ENCODE peak calls at places on chromosomes 1 and 21, in four cellular contexts. Q, F, X and Y are unnamed samples.

GRCh38 chr21:25563399-25564116 is 43.7 kb downstream of the MRPL39 start:
- DNase-seq in Q (no peak), F (no peak), X (no peak), Y (no peak)

GRCh38 chr1:53321776-53322602 is 5.9 kb downstream of the LRP8 start:
- DNase-seq in Q (no peak), F (peak), X (no peak), Y (no peak)

GRCh38 chr1:39268112-39268581 is 63.7 kb downstream of the MACF1 start:
- DNase-seq in Q (peak), F (no peak), X (peak), Y (no peak)

GRCh38 chr1:186953876-186954275 is 125.1 kb downstream of the PLA2G4A start:
- DNase-seq in Q (no peak), F (no peak), X (no peak), Y (no peak)

GRCh38 chr1:173405758-173406344 is 71.3 kb upstream of the PRDX6 start:
- DNase-seq in Q (no peak), F (no peak), X (no peak), Y (no peak)

GRCh38 chr1:85201340-85202091 is 700 bp upstream of the SYDE2 start:
- DNase-seq in Q (peak), F (peak), X (peak), Y (peak)

GRCh38 chr1:117003253-117003875 is 1.8 kb downstream of the CD101 start:
- DNase-seq in Q (no peak), F (no peak), X (no peak), Y (no peak)

GRCh38 chr1:94543003-94543402 is 1.4 kb upstream of the F3 start:
- DNase-seq in Q (no peak), F (no peak), X (no peak), Y (no peak)

GRCh38 chr1:200258447-200259375 is 151.1 kb downstream of the ZNF281 start:
- DNase-seq in Q (no peak), F (no peak), X (no peak), Y (no peak)

GRCh38 chr1:180482425-180483275 is 19.7 kb downstream of the ACBD6 start:
- DNase-seq in Q (no peak), F (no peak), X (no peak), Y (no peak)

GRCh38 chr21:10430007-10430406 is 91.4 kb upstream of the TPTE start:
- DNase-seq in Q (no peak), F (no peak), X (no peak), Y (no peak)

GRCh38 chr1:107430540-107431228 is 289.8 kb downstream of the NTNG1 start:
- DNase-seq in Q (peak), F (no peak), X (peak), Y (no peak)

GRCh38 chr1:115492880-115493279 is 148.9 kb upstream of the VANGL1 start:
- DNase-seq in Q (no peak), F (no peak), X (no peak), Y (no peak)

GRCh38 chr1:176102700-176103244 is 104.3 kb downstream of the COP1 start:
- DNase-seq in Q (no peak), F (no peak), X (no peak), Y (no peak)

GRCh38 chr1:205395616-205396015 is 26.2 kb downstream of the LEMD1 start:
- DNase-seq in Q (no peak), F (no peak), X (no peak), Y (no peak)

GRCh38 chr21:45642122-45642813 is 1.3 kb upstream of the PCBP3 start:
- DNase-seq in Q (no peak), F (no peak), X (no peak), Y (no peak)

GRCh38 chr1:196136396-196136795 is 471.8 kb downstream of the KCNT2 start:
- DNase-seq in Q (no peak), F (no peak), X (no peak), Y (no peak)

GRCh38 chr1:67897270-67897949 is 64.1 kb upstream of the GNG12 start:
- DNase-seq in Q (no peak), F (no peak), X (no peak), Y (no peak)

GRCh38 chr1:228185641-228185965 is 20.0 kb downstream of the IBA57 start:
- DNase-seq in Q (no peak), F (no peak), X (no peak), Y (no peak)

GRCh38 chr1:29122987-29123870 is 474 bp downstream of the TMEM200B start:
- DNase-seq in Q (peak), F (no peak), X (no peak), Y (no peak)

GRCh38 chr1:157371211-157371610 is 181.1 kb downstream of the FCRL5 start:
- DNase-seq in Q (no peak), F (no peak), X (no peak), Y (no peak)

GRCh38 chr1:46523556-46524443 is 27.6 kb downstream of the KNCN start:
- DNase-seq in Q (no peak), F (peak), X (no peak), Y (no peak)

GRCh38 chr1:240104662-240105061 is 13.0 kb downstream of the FMN2 start:
- DNase-seq in Q (no peak), F (no peak), X (no peak), Y (no peak)

GRCh38 chr1:95311762-95312161 is 77.8 kb downstream of the RWDD3 start:
- DNase-seq in Q (no peak), F (no peak), X (no peak), Y (no peak)

GRCh38 chr1:31027693-31028526 is 37.6 kb downstream of the PUM1 start:
- DNase-seq in Q (no peak), F (no peak), X (no peak), Y (no peak)

GRCh38 chr1:224203243-224204016 is 20.4 kb downstream of the DEGS1 start:
- DNase-seq in Q (peak), F (peak), X (peak), Y (peak)

GRCh38 chr1:33468972-33469371 is 3.5 kb upstream of the ZSCAN20 start:
- DNase-seq in Q (no peak), F (no peak), X (no peak), Y (no peak)

GRCh38 chr1:182084487-182085316 is 23.2 kb upstream of the ZNF648 start:
- DNase-seq in Q (peak), F (peak), X (peak), Y (peak)

GRCh38 chr1:111450185-111450584 is 921 bp downstream of the ATP5PB start:
- DNase-seq in Q (no peak), F (no peak), X (no peak), Y (no peak)
- H3K4me3 ChIP-seq in Q (no peak), F (peak), X (peak), Y (peak)

DNA sequence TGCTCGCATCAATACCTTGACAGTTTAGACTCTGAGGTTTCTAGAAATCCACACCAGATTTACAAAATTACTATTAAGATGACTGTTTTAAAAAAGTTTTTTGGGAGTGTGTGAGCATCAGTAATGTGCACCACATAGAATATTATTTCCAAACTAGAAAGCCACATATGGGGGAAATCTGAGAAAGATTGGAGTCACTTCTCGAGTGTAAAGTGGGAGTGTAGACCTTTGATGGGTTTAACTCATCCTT is 757 bp downstream of the RIMKLA start:
- DNase-seq in Q (no peak), F (no peak), X (no peak), Y (no peak)
- H3K4me3 ChIP-seq in Q (no peak), F (peak), X (peak), Y (no peak)

DNA sequence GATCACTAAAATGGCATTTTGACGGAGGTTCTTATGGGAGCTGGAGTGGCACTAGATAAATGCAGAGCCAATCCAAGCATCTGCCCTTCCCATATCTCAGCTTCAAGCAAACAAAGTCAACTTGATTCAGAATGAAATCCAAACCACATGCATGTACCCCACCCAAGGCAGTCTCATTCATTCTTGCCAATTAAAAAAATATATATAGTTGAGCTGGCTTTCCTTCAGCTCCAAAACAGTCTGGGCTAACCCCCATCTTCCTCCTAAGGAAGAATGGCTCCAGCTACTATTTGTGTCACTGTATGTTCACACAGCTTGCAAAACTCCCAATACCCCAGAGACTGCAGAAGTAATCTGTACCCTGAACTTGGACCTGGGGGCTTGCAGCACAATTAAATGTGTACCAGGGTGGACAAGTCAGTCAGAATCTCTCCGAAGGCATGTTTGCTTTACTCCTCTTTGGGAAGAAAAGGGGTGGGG is 35.5 kb downstream of the GPR3 start:
- DNase-seq in Q (no peak), F (no peak), X (no peak), Y (no peak)
- H3K4me3 ChIP-seq in Q (no peak), F (no peak), X (peak), Y (no peak)

GRCh38 chr1:201463071-201463552 is 5.9 kb downstream of the PHLDA3 start:
- DNase-seq in Q (no peak), F (peak), X (no peak), Y (no peak)

GRCh38 chr1:201461783-201462441 is 7.1 kb downstream of the PHLDA3 start:
- DNase-seq in Q (no peak), F (peak), X (peak), Y (peak)

GRCh38 chr1:201459775-201460174 is 9.2 kb downstream of the PHLDA3 start:
- DNase-seq in Q (no peak), F (no peak), X (no peak), Y (no peak)

GRCh38 chr1:201460783-201461182 is 8.2 kb downstream of the PHLDA3 start:
- DNase-seq in Q (no peak), F (no peak), X (no peak), Y (no peak)

DNA sequence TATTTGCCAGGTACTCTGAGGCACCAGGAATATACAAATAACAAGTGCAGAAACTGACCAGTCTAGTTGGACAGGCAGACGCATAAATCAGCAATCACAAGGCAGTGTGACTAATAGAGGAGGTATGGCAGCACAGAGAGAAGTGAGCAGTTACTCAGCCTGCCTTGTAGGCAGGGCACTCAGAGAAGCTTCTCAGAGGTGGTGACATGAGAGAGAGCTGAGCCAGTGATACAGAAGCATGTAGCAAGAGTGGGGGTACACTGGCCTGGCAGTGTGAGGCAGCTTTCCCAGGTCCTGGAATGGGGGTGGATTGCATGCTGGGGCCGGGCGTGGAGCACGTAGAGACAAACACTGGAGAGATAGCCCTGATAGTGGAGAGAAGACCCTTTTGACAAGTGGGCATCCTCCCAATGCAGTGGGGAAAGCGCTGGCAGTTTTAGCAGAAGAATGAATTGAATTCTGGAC is 7.8 kb downstream of the PHLDA3 start:
- DNase-seq in Q (peak), F (no peak), X (peak), Y (no peak)
- H3K4me3 ChIP-seq in Q (no peak), F (no peak), X (peak), Y (peak)

GRCh38 chr1:51296379-51297357 is 33.7 kb downstream of the TTC39A start:
- DNase-seq in Q (peak), F (peak), X (peak), Y (peak)
- H3K4me3 ChIP-seq in Q (no peak), F (peak), X (peak), Y (peak)

DNA sequence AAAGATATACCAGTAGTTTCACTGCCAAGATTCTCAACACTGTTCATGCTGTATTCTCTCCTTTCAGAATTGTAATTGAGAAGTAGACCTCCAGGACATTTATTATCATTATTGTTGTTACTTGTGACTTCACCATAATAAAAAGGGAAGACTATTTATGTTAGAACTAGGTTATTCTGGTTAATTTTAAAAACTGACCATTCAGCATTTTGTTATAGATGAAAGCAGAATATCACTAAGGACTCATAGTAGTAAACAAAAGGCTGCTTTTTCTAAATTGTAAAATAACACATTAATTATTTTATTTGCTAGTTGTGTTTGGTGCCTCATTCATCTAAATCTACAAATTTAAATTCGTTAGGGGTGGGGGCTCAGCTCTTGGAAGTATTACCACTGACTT is 210.4 kb downstream of the PATJ start:
- DNase-seq in Q (no peak), F (no peak), X (no peak), Y (no peak)
- H3K4me3 ChIP-seq in Q (no peak), F (no peak), X (no peak), Y (no peak)

GRCh38 chr1:220895412-220895946 is 16.2 kb downstream of the HLX start:
- DNase-seq in Q (no peak), F (no peak), X (no peak), Y (no peak)

GRCh38 chr1:220893701-220894024 is 14.4 kb downstream of the HLX start:
- DNase-seq in Q (no peak), F (no peak), X (no peak), Y (no peak)

GRCh38 chr1:220892997-220893700 is 13.9 kb downstream of the HLX start:
- DNase-seq in Q (no peak), F (no peak), X (no peak), Y (no peak)

GRCh38 chr1:220894924-220895256 is 15.6 kb downstream of the HLX start:
- DNase-seq in Q (no peak), F (no peak), X (no peak), Y (no peak)

DNA sequence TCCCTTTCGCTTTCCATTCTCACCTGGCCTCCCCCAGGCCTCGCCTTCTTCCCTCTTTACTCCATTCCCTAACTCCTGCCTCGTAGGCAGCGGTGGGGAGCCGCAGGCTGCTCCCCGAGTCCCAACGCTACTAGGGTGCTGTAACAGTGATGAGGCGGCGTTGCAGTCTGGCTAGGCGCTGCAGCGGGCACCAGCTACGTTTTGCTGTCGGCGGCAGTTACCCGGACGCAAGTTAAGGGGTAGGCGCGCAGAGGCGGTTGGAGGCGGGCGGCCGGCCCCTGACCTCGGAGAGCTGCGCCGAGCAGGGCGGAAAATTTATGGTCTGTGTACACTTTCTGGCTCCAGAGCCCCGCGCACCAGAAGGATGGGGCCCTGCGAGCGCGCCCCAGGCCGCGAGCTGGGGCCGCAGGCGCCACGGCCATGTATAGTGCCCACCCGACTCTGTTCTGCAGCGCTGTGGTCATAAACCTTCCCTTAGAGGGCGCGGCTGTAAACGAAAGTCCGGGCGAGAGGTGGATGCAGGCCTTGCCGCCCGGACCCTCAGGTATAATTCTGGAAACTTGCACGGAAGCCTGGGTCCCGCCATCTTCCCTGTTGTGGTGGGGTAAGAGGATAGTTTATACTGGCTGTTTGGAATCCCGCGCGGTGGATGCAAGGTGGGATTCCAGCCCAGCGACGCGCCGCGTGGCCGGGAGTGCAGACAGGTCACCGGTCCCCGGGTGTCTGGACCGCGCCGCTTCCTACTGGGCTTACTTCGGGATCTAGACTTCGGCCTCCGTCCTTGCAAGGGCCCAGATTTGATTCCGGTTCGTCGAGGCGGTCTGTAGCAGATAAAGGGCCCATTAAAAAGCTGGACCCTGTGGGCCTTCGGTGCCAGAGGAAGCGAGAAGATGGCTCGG is 15.0 kb downstream of the HLX start:
- DNase-seq in Q (no peak), F (no peak), X (no peak), Y (no peak)
- H3K4me3 ChIP-seq in Q (no peak), F (peak), X (no peak), Y (peak)